ENCODE peak calls at places on chromosome X, in four cellular contexts. Y is HFF-Myc, N is A549, D is cardiac muscle cell. Q is an unnamed sample.

GRCh38 chrX:114889454-114889853 is 128.0 kb downstream of the IL13RA2 start:
- DNase-seq in Y (no peak), N (no peak), D (no peak), Q (no peak)

GRCh38 chrX:126994011-126994410 is 174.5 kb downstream of the PRR32 start:
- DNase-seq in Y (no peak), N (no peak), D (no peak), Q (no peak)

GRCh38 chrX:121245763-121246162 is 198.4 kb downstream of the GLUD2 start:
- DNase-seq in Y (no peak), N (no peak), D (no peak), Q (no peak)

GRCh38 chrX:123230798-123231197 is 46.7 kb downstream of the GRIA3 start:
- DNase-seq in Y (no peak), N (no peak), D (no peak), Q (no peak)

GRCh38 chrX:154594491-154594890 is 9.6 kb downstream of the CTAG1A start:
- DNase-seq in Y (no peak), N (no peak), D (no peak), Q (no peak)

GRCh38 chrX:12949927-12950656 is 24.8 kb upstream of the TMSB4X start:
- DNase-seq in Y (no peak), N (no peak), D (peak), Q (no peak)

GRCh38 chrX:135384161-135384836 is 37.4 kb upstream of the SMIM10L2A start:
- DNase-seq in Y (no peak), N (no peak), D (no peak), Q (no peak)

GRCh38 chrX:153304988-153305736 is 16.4 kb downstream of the PNMA6F start:
- DNase-seq in Y (no peak), N (no peak), D (no peak), Q (no peak)

GRCh38 chrX:112120737-112121136 is 38.2 kb upstream of the TRPC5 start:
- DNase-seq in Y (no peak), N (no peak), D (no peak), Q (no peak)

GRCh38 chrX:9885150-9885549 is 82.0 kb upstream of the CLDN34 start:
- DNase-seq in Y (no peak), N (peak), D (peak), Q (peak)

GRCh38 chrX:120755066-120755846 is 120.4 kb downstream of the CT47B1 start:
- DNase-seq in Y (no peak), N (no peak), D (no peak), Q (no peak)

GRCh38 chrX:5113128-5113527 is 1115.5 kb downstream of the NLGN4X start:
- DNase-seq in Y (no peak), N (peak), D (no peak), Q (no peak)

GRCh38 chrX:64975989-64976672 is at the start of gene ZC4H2:
- DNase-seq in Y (peak), N (peak), D (peak), Q (peak)

GRCh38 chrX:281166-281999 is at the start of gene PLCXD1:
- DNase-seq in Y (no peak), N (peak), D (peak), Q (peak)

GRCh38 chrX:15165832-15166231 is 104.1 kb downstream of the ASB9 start:
- DNase-seq in Y (no peak), N (no peak), D (no peak), Q (no peak)

GRCh38 chrX:69314436-69315348 is 149.4 kb upstream of the PJA1 start:
- DNase-seq in Y (no peak), N (no peak), D (no peak), Q (no peak)

GRCh38 chrX:153671589-153672530 is 1.8 kb downstream of the PNCK start:
- DNase-seq in Y (no peak), N (no peak), D (no peak), Q (no peak)

GRCh38 chrX:154696328-154697045 is 43.1 kb upstream of the CTAG2 start:
- DNase-seq in Y (no peak), N (no peak), D (peak), Q (no peak)

GRCh38 chrX:119758682-119759332 is 419 bp downstream of the SOWAHD start:
- DNase-seq in Y (no peak), N (no peak), D (no peak), Q (peak)

GRCh38 chrX:19440713-19441112 is 74.6 kb downstream of the MAP3K15 start:
- DNase-seq in Y (peak), N (no peak), D (peak), Q (no peak)

GRCh38 chrX:131841496-131842410 is 181.3 kb upstream of the STK26 start:
- DNase-seq in Y (no peak), N (peak), D (peak), Q (no peak)

GRCh38 chrX:133444952-133445831 is 29.9 kb upstream of the GPC4 start:
- DNase-seq in Y (no peak), N (peak), D (peak), Q (no peak)

GRCh38 chrX:54495814-54496516 is at the start of gene FGD1:
- DNase-seq in Y (no peak), N (peak), D (peak), Q (peak)

GRCh38 chrX:72621619-72622485 is 49.2 kb upstream of the HDAC8 start:
- DNase-seq in Y (no peak), N (peak), D (peak), Q (no peak)

GRCh38 chrX:54182864-54183613 is at the start of gene FAM120C:
- DNase-seq in Y (no peak), N (peak), D (peak), Q (peak)

GRCh38 chrX:33339219-33339618 is 127.9 kb upstream of the DMD start:
- DNase-seq in Y (no peak), N (no peak), D (peak), Q (no peak)

GRCh38 chrX:154508346-154508745 is 7.7 kb downstream of the FAM3A start:
- DNase-seq in Y (no peak), N (no peak), D (no peak), Q (no peak)

GRCh38 chrX:48713847-48714246 is 17.3 kb downstream of the SUV39H1 start:
- DNase-seq in Y (no peak), N (no peak), D (no peak), Q (no peak)

GRCh38 chrX:44669626-44670025 is 127.0 kb upstream of the FUNDC1 start:
- DNase-seq in Y (no peak), N (no peak), D (no peak), Q (no peak)

GRCh38 chrX:110442631-110443030 is 84.0 kb downstream of the RTL9 start:
- DNase-seq in Y (no peak), N (peak), D (peak), Q (peak)

GRCh38 chrX:15206306-15206705 is 63.6 kb downstream of the ASB9 start:
- DNase-seq in Y (no peak), N (no peak), D (no peak), Q (no peak)

GRCh38 chrX:119579414-119579813 is 5.1 kb downstream of the UBE2A start:
- DNase-seq in Y (no peak), N (no peak), D (no peak), Q (no peak)

GRCh38 chrX:39996561-39996960 is 101.2 kb downstream of the BCOR start:
- DNase-seq in Y (no peak), N (no peak), D (no peak), Q (no peak)

DNA sequence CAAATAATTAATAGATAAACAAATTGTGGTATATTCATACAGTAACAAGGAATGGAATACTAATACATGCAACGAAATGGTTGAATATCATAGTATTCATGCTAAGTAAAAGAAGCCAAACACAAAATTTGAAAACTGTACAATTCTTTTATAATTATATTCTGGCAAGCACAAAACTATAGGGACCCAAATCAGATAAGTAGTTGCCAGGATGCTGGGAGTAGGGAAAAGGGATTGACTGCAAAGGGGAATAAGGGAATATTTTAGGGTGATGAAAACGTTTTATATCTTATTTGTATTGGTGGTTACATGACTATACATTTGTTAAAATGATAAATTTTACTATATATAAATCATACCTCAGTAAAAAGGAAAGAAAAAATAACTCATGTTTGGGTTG is 24.2 kb downstream of the RPA4 start:
- DNase-seq in Y (no peak), N (no peak), D (no peak), Q (no peak)
- TF ChIP-seq CTCF in Y (no peak), N (no peak), D (no peak), Q (no peak)

GRCh38 chrX:36957425-36958328 is 50.5 kb upstream of the FAM47C start:
- DNase-seq in Y (no peak), N (peak), D (peak), Q (peak)

GRCh38 chrX:36963069-36963808 is 44.9 kb upstream of the FAM47C start:
- DNase-seq in Y (no peak), N (no peak), D (no peak), Q (no peak)

GRCh38 chrX:36963852-36964251 is 44.3 kb upstream of the FAM47C start:
- DNase-seq in Y (no peak), N (no peak), D (no peak), Q (no peak)

GRCh38 chrX:36961590-36961989 is 46.6 kb upstream of the FAM47C start:
- DNase-seq in Y (no peak), N (peak), D (no peak), Q (no peak)
- TF ChIP-seq CTCF in Y (no peak), N (no peak), D (no peak), Q (no peak)

GRCh38 chrX:47202316-47202715 is 8.7 kb downstream of the UBA1 start:
- DNase-seq in Y (no peak), N (no peak), D (no peak), Q (no peak)

GRCh38 chrX:47199286-47199685 is 5.7 kb downstream of the UBA1 start:
- DNase-seq in Y (no peak), N (no peak), D (no peak), Q (no peak)

GRCh38 chrX:47198687-47199080 is 5.1 kb downstream of the UBA1 start:
- DNase-seq in Y (no peak), N (no peak), D (no peak), Q (no peak)

GRCh38 chrX:47201545-47201944 is 7.9 kb downstream of the UBA1 start:
- DNase-seq in Y (no peak), N (no peak), D (no peak), Q (no peak)

GRCh38 chrX:47200385-47201150 is 6.9 kb downstream of the UBA1 start:
- DNase-seq in Y (no peak), N (peak), D (peak), Q (no peak)
- TF ChIP-seq CTCF in Y (peak), N (no peak), D (peak), Q (no peak)

GRCh38 chrX:41824551-41824950 is 98.8 kb downstream of the CASK start:
- DNase-seq in Y (peak), N (no peak), D (peak), Q (no peak)
- TF ChIP-seq CTCF in Y (peak), N (no peak), D (no peak), Q (no peak)

Q was measured in endothelial cell.